ENCODE peak calls at places on chromosomes 11 and 22, in four cellular contexts. N is Karpas-422, J is mucosa of descending colon, I is OCI-LY7. H is an unnamed sample.

GRCh38 chr22:31148953-31149627 is 8.8 kb upstream of the PLA2G3 start:
- DNase-seq in N (peak; percentile 83), J (peak; percentile 70), I (peak; percentile 61), H (peak; percentile 80)

GRCh38 chr11:22703561-22703960 is 37.1 kb downstream of the GAS2 start:
- DNase-seq in N (no peak), I (no peak), J (no peak), H (no peak)

GRCh38 chr22:30192427-30192826 is 54.1 kb downstream of the LIF start:
- DNase-seq in J (no peak), N (no peak), I (peak; percentile 43), H (no peak)

GRCh38 chr11:128891912-128892398 is 799 bp downstream of the KCNJ5 start:
- DNase-seq in I (no peak), J (no peak), N (no peak), H (peak; percentile 33)

GRCh38 chr11:76339217-76339616 is 41.7 kb downstream of the THAP12 start:
- DNase-seq in J (peak; percentile 41), N (no peak), I (peak; percentile 14), H (peak; percentile 75)

GRCh38 chr22:31504282-31504681 is 7.9 kb downstream of the SFI1 start:
- DNase-seq in J (no peak), I (no peak), N (peak; percentile 11), H (no peak)

GRCh38 chr22:50247748-50248147 is 2.9 kb upstream of the TUBGCP6 start:
- DNase-seq in J (peak; percentile 80), N (peak; percentile 96), I (peak; percentile 91), H (peak; percentile 56)

GRCh38 chr11:131767421-131767820 is 397.0 kb downstream of the NTM start:
- DNase-seq in I (no peak), J (no peak), N (no peak), H (no peak)

GRCh38 chr11:15875934-15876333 is 480.4 kb downstream of the SOX6 start:
- DNase-seq in I (no peak), J (no peak), N (no peak), H (no peak)

GRCh38 chr11:126465573-126466287 is 110.2 kb downstream of the ST3GAL4 start:
- DNase-seq in I (peak; percentile 90), J (peak; percentile 24), N (peak; percentile 62), H (peak; percentile 28)

GRCh38 chr11:16902182-16902581 is 112.0 kb downstream of the PLEKHA7 start:
- DNase-seq in J (no peak), I (no peak), N (peak; percentile 49), H (no peak)

GRCh38 chr11:68450711-68451110 is 9.8 kb upstream of the PPP6R3 start:
- DNase-seq in J (no peak), I (no peak), N (no peak), H (no peak)

GRCh38 chr22:41799486-41800347 is 762 bp upstream of the CCDC134 start:
- DNase-seq in I (peak; percentile 30), N (no peak), J (peak; percentile 35), H (peak; percentile 53)

GRCh38 chr11:5596611-5597201 is at the start of gene TRIM6:
- DNase-seq in I (no peak), J (peak; percentile 43), N (no peak), H (peak; percentile 66)

GRCh38 chr11:130677486-130678153 is 229.2 kb downstream of the ADAMTS15 start:
- DNase-seq in J (no peak), I (no peak), N (no peak), H (no peak)

GRCh38 chr11:108766596-108767173 is 101.8 kb downstream of the DDX10 start:
- DNase-seq in N (no peak), J (no peak), I (no peak), H (no peak)

GRCh38 chr11:3146612-3147256 is 18.4 kb downstream of the OSBPL5 start:
- DNase-seq in I (no peak), J (no peak), N (no peak), H (no peak)

GRCh38 chr22:34111210-34111824 is 191.0 kb upstream of the LARGE1 start:
- DNase-seq in N (peak; percentile 72), I (peak; percentile 50), J (peak; percentile 42), H (peak; percentile 39)

GRCh38 chr22:17492247-17492646 is 71.1 kb upstream of the SLC25A18 start:
- DNase-seq in I (no peak), N (no peak), J (no peak), H (peak; percentile 51)

GRCh38 chr22:50084570-50084969 is 656 bp downstream of the MLC1 start:
- DNase-seq in J (no peak), N (no peak), I (no peak), H (no peak)

GRCh38 chr11:129184581-129184980 is 7.5 kb downstream of the ARHGAP32 start:
- DNase-seq in J (no peak), N (no peak), I (no peak), H (no peak)

GRCh38 chr11:31521497-31522150 is 12.1 kb downstream of the ELP4 start:
- DNase-seq in I (no peak), N (no peak), J (no peak), H (no peak)

GRCh38 chr22:20116376-20116950 is 559 bp downstream of the RANBP1 start:
- DNase-seq in J (peak; percentile 59), N (peak; percentile 66), I (no peak), H (no peak)

GRCh38 chr11:66080055-66080817 is 10.2 kb downstream of the PACS1 start:
- DNase-seq in J (peak; percentile 62), I (no peak), N (peak; percentile 62), H (no peak)

GRCh38 chr22:39917091-39917703 is 16.3 kb downstream of the GRAP2 start:
- DNase-seq in N (no peak), J (no peak), I (no peak), H (no peak)

GRCh38 chr11:64357904-64358535 is 942 bp upstream of the RPS6KA4 start:
- DNase-seq in N (peak; percentile 65), J (no peak), I (no peak), H (no peak)
- H3K4me3 ChIP-seq in N (peak overlapping the region; percentile 85), J (no peak overlapping the region), I (peak overlapping the region; percentile 90), H (no peak overlapping the region)

GRCh38 chr11:117391181-117391580 is 63.5 kb downstream of the CEP164 start:
- DNase-seq in J (no peak), N (no peak), I (no peak), H (no peak)

GRCh38 chr11:117394221-117394925 is 66.7 kb downstream of the CEP164 start:
- DNase-seq in I (no peak), N (no peak), J (no peak), H (no peak)

GRCh38 chr11:117390743-117391142 is 63.1 kb downstream of the CEP164 start:
- DNase-seq in I (no peak), N (no peak), J (no peak), H (no peak)

GRCh38 chr11:117392001-117392690 is 64.5 kb downstream of the CEP164 start:
- DNase-seq in J (no peak), N (no peak), I (no peak), H (no peak)

GRCh38 chr11:117392979-117393378 is 65.3 kb downstream of the CEP164 start:
- DNase-seq in I (no peak), J (no peak), N (no peak), H (no peak)
- H3K36me3 ChIP-seq in I (peaks cover 86% of the 10 kb centered on the region), J (peaks cover 3% of the 10 kb centered on the region), N (no peaks in the 10 kb centered on the region), H (no peaks in the 10 kb centered on the region)

GRCh38 chr11:46238967-46239800 is 38.3 kb upstream of the CREB3L1 start:
- DNase-seq in J (peak; percentile 86), N (peak; percentile 93), I (peak; percentile 76), H (peak; percentile 92)
- H3K4me3 ChIP-seq in J (no peak overlapping the region), N (peak overlapping the region; percentile 61), I (no peak overlapping the region), H (peak overlapping the region; percentile 50)

GRCh38 chr22:21707677-21708076 is 27.9 kb downstream of the YPEL1 start:
- DNase-seq in N (no peak), I (peak; percentile 74), J (no peak), H (no peak)
- H3K36me3 ChIP-seq in N (no peaks in the 10 kb centered on the region), I (no peaks in the 10 kb centered on the region), J (no peaks in the 10 kb centered on the region), H (no peaks in the 10 kb centered on the region)

GRCh38 chr22:36027579-36027959 is 1.1 kb downstream of the RBFOX2 start:
- DNase-seq in J (peak; percentile 20), I (peak; percentile 53), N (peak; percentile 52), H (peak; percentile 35)
- H3K4me3 ChIP-seq in J (peak overlapping the region; percentile 59), I (peak overlapping the region; percentile 96), N (peak overlapping the region; percentile 84), H (peak overlapping the region; percentile 89)

DNA sequence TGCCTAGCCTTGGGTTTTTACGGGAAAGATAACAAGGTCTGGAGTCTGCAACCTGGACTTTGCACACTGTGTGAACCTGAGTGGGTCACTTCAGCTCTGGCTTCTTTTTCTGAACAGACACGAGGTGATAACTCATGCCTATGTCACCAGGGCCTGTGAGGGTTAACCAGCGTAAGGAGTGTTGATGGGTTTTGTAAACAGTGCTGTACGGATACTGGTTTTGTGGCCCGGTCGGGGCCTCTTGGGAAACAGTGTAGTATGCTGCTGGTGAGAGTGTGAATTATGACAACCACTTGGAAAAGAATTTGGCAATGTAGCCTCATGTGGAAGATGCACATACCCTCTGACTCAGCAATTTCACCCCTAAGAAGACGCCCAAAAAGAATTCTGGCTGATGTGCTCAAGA is 266.8 kb downstream of the MN1 start:
- DNase-seq in N (no peak), I (no peak), J (no peak), H (no peak)
- H3K36me3 ChIP-seq in N (no peaks in the 10 kb centered on the region), I (no peaks in the 10 kb centered on the region), J (no peaks in the 10 kb centered on the region), H (no peaks in the 10 kb centered on the region)

H was measured in testis.